ENCODE peak calls at places on chromosomes 11 and 22, in six cellular contexts. One of them, this sample, is unnamed.

GRCh38 chr22:40322818-40323447 is 23.4 kb upstream of the ADSL start:
- DNase-seq in endodermal cell: peak; percentile 33
- DNase-seq in germinal center: no peak
- DNase-seq in HEK293T: no peak
- DNase-seq in activated naive CD4-positive, alpha-beta T cell treated with anti-CD3 and anti-CD28 coated beads, Interleukin-2, amount 10 ng/mL, durations not matched to agents 7 days and 5 days: no peak
- DNase-seq in T-helper 9 cell: no peak
- DNase-seq in this sample: no peak

GRCh38 chr22:19120829-19121630 is 1.2 kb downstream of the DGCR2 start:
- DNase-seq in endodermal cell: peak; percentile 81
- DNase-seq in T-helper 9 cell: peak; percentile 15
- DNase-seq in germinal center: no peak
- DNase-seq in HEK293T: peak; percentile 52
- DNase-seq in activated naive CD4-positive, alpha-beta T cell treated with anti-CD3 and anti-CD28 coated beads, Interleukin-2, amount 10 ng/mL, durations not matched to agents 7 days and 5 days: no peak
- DNase-seq in this sample: peak; percentile 11

GRCh38 chr11:84398017-84398626 is 1112.0 kb upstream of the CCDC90B start:
- DNase-seq in HEK293T: peak; percentile 6
- DNase-seq in germinal center: no peak
- DNase-seq in endodermal cell: peak; percentile 62
- DNase-seq in T-helper 9 cell: no peak
- DNase-seq in activated naive CD4-positive, alpha-beta T cell treated with anti-CD3 and anti-CD28 coated beads, Interleukin-2, amount 10 ng/mL, durations not matched to agents 7 days and 5 days: no peak
- DNase-seq in this sample: no peak

GRCh38 chr11:134664863-134665535 is 253.0 kb upstream of the B3GAT1 start:
- DNase-seq in HEK293T: no peak
- DNase-seq in activated naive CD4-positive, alpha-beta T cell treated with anti-CD3 and anti-CD28 coated beads, Interleukin-2, amount 10 ng/mL, durations not matched to agents 7 days and 5 days: no peak
- DNase-seq in T-helper 9 cell: no peak
- DNase-seq in germinal center: no peak
- DNase-seq in endodermal cell: peak; percentile 41
- DNase-seq in this sample: no peak

GRCh38 chr22:20151276-20151588 is 377 bp upstream of the CCDC188 start:
- DNase-seq in HEK293T: no peak
- DNase-seq in T-helper 9 cell: no peak
- DNase-seq in endodermal cell: no peak
- DNase-seq in germinal center: no peak
- DNase-seq in activated naive CD4-positive, alpha-beta T cell treated with anti-CD3 and anti-CD28 coated beads, Interleukin-2, amount 10 ng/mL, durations not matched to agents 7 days and 5 days: no peak
- DNase-seq in this sample: no peak

GRCh38 chr11:108938604-108939003 is 273.7 kb downstream of the DDX10 start:
- DNase-seq in activated naive CD4-positive, alpha-beta T cell treated with anti-CD3 and anti-CD28 coated beads, Interleukin-2, amount 10 ng/mL, durations not matched to agents 7 days and 5 days: no peak
- DNase-seq in germinal center: no peak
- DNase-seq in T-helper 9 cell: no peak
- DNase-seq in endodermal cell: no peak
- DNase-seq in HEK293T: no peak
- DNase-seq in this sample: no peak

GRCh38 chr22:38444783-38445182 is 10.2 kb downstream of the KCNJ4 start:
- DNase-seq in HEK293T: no peak
- DNase-seq in T-helper 9 cell: no peak
- DNase-seq in germinal center: no peak
- DNase-seq in endodermal cell: no peak
- DNase-seq in activated naive CD4-positive, alpha-beta T cell treated with anti-CD3 and anti-CD28 coated beads, Interleukin-2, amount 10 ng/mL, durations not matched to agents 7 days and 5 days: no peak
- DNase-seq in this sample: no peak

GRCh38 chr11:118619444-118620205 is 12.2 kb downstream of the PHLDB1 start:
- DNase-seq in endodermal cell: no peak
- DNase-seq in HEK293T: no peak
- DNase-seq in activated naive CD4-positive, alpha-beta T cell treated with anti-CD3 and anti-CD28 coated beads, Interleukin-2, amount 10 ng/mL, durations not matched to agents 7 days and 5 days: no peak
- DNase-seq in T-helper 9 cell: no peak
- DNase-seq in germinal center: no peak
- DNase-seq in this sample: no peak

GRCh38 chr11:116192509-116193206 is 580.1 kb downstream of the BUD13 start:
- DNase-seq in germinal center: no peak
- DNase-seq in activated naive CD4-positive, alpha-beta T cell treated with anti-CD3 and anti-CD28 coated beads, Interleukin-2, amount 10 ng/mL, durations not matched to agents 7 days and 5 days: no peak
- DNase-seq in HEK293T: no peak
- DNase-seq in T-helper 9 cell: no peak
- DNase-seq in endodermal cell: peak; percentile 69
- DNase-seq in this sample: no peak

GRCh38 chr11:58928082-58928574 is 11.2 kb upstream of the GLYATL1 start:
- DNase-seq in endodermal cell: peak; percentile 61
- DNase-seq in HEK293T: no peak
- DNase-seq in T-helper 9 cell: no peak
- DNase-seq in activated naive CD4-positive, alpha-beta T cell treated with anti-CD3 and anti-CD28 coated beads, Interleukin-2, amount 10 ng/mL, durations not matched to agents 7 days and 5 days: no peak
- DNase-seq in germinal center: no peak
- DNase-seq in this sample: no peak

GRCh38 chr22:24156146-24156914 is 25.0 kb upstream of the SUSD2 start:
- DNase-seq in germinal center: peak; percentile 80
- DNase-seq in activated naive CD4-positive, alpha-beta T cell treated with anti-CD3 and anti-CD28 coated beads, Interleukin-2, amount 10 ng/mL, durations not matched to agents 7 days and 5 days: peak; percentile 80
- DNase-seq in endodermal cell: no peak
- DNase-seq in T-helper 9 cell: peak; percentile 53
- DNase-seq in HEK293T: peak; percentile 60
- DNase-seq in this sample: peak; percentile 35

GRCh38 chr11:87739766-87740165 is 435.5 kb downstream of the RAB38 start:
- DNase-seq in endodermal cell: no peak
- DNase-seq in HEK293T: no peak
- DNase-seq in activated naive CD4-positive, alpha-beta T cell treated with anti-CD3 and anti-CD28 coated beads, Interleukin-2, amount 10 ng/mL, durations not matched to agents 7 days and 5 days: no peak
- DNase-seq in T-helper 9 cell: no peak
- DNase-seq in germinal center: no peak
- DNase-seq in this sample: no peak

GRCh38 chr22:18024276-18024939 is at the start of gene MICAL3:
- DNase-seq in activated naive CD4-positive, alpha-beta T cell treated with anti-CD3 and anti-CD28 coated beads, Interleukin-2, amount 10 ng/mL, durations not matched to agents 7 days and 5 days: peak; percentile 66
- DNase-seq in germinal center: peak; percentile 88
- DNase-seq in endodermal cell: peak; percentile 76
- DNase-seq in T-helper 9 cell: peak; percentile 47
- DNase-seq in HEK293T: peak; percentile 88
- DNase-seq in this sample: peak; percentile 25

GRCh38 chr11:30788849-30789248 is 202.7 kb upstream of the MPPED2 start:
- DNase-seq in T-helper 9 cell: no peak
- DNase-seq in endodermal cell: no peak
- DNase-seq in HEK293T: no peak
- DNase-seq in activated naive CD4-positive, alpha-beta T cell treated with anti-CD3 and anti-CD28 coated beads, Interleukin-2, amount 10 ng/mL, durations not matched to agents 7 days and 5 days: no peak
- DNase-seq in germinal center: no peak
- DNase-seq in this sample: no peak

This sample was measured in effector memory CD4-positive, alpha-beta T cell.